ENCODE peak calls at places on chromosomes 7 and 10, in four cellular contexts. One of them, this sample, is unnamed.

GRCh38 chr10:123301077-123301875 is 147.1 kb downstream of the BUB3 start:
- DNase-seq in H9: no peak
- DNase-seq in uterus: no peak
- DNase-seq in psoas muscle: peak; percentile 28
- DNase-seq in this sample: peak; percentile 82

GRCh38 chr7:36037121-36037662 is 115.9 kb upstream of the EEPD1 start:
- DNase-seq in H9: no peak
- DNase-seq in uterus: peak; percentile 74
- DNase-seq in psoas muscle: peak; percentile 43
- DNase-seq in this sample: peak; percentile 79

GRCh38 chr7:144468990-144469732 is 65.7 kb upstream of the NOBOX start:
- DNase-seq in H9: no peak
- DNase-seq in uterus: no peak
- DNase-seq in psoas muscle: no peak
- DNase-seq in this sample: no peak

GRCh38 chr10:103605359-103606156 is 112.1 kb downstream of the NEURL1 start:
- DNase-seq in H9: peak; percentile 67
- DNase-seq in uterus: peak; percentile 78
- DNase-seq in psoas muscle: peak; percentile 55
- DNase-seq in this sample: peak; percentile 62

GRCh38 chr10:37436361-37436760 is 311.0 kb downstream of the ANKRD30A start:
- DNase-seq in H9: no peak
- DNase-seq in uterus: no peak
- DNase-seq in psoas muscle: no peak
- DNase-seq in this sample: no peak

GRCh38 chr7:15839415-15840100 is 153.1 kb upstream of the MEOX2 start:
- DNase-seq in H9: peak; percentile 75
- DNase-seq in uterus: peak; percentile 40
- DNase-seq in psoas muscle: peak; percentile 64
- DNase-seq in this sample: no peak

GRCh38 chr7:20797174-20798080 is 10.7 kb upstream of the SP8 start:
- DNase-seq in H9: no peak
- DNase-seq in uterus: no peak
- DNase-seq in psoas muscle: peak; percentile 21
- DNase-seq in this sample: no peak

GRCh38 chr10:4069491-4069890 is 284.5 kb upstream of the KLF6 start:
- DNase-seq in H9: no peak
- DNase-seq in uterus: no peak
- DNase-seq in psoas muscle: no peak
- DNase-seq in this sample: no peak

GRCh38 chr10:1396236-1396635 is 340.1 kb downstream of the WDR37 start:
- DNase-seq in H9: no peak
- DNase-seq in uterus: no peak
- DNase-seq in psoas muscle: no peak
- DNase-seq in this sample: no peak

GRCh38 chr7:47266799-47267198 is 315.1 kb downstream of the TNS3 start:
- DNase-seq in H9: no peak
- DNase-seq in uterus: no peak
- DNase-seq in psoas muscle: no peak
- DNase-seq in this sample: no peak

GRCh38 chr7:80467069-80467468 is 44.8 kb downstream of the GNAT3 start:
- DNase-seq in H9: no peak
- DNase-seq in uterus: no peak
- DNase-seq in psoas muscle: no peak
- DNase-seq in this sample: no peak

GRCh38 chr7:19560111-19560883 is 148.5 kb downstream of the POLR1F start:
- DNase-seq in H9: no peak
- DNase-seq in uterus: no peak
- DNase-seq in psoas muscle: no peak
- DNase-seq in this sample: peak; percentile 30

GRCh38 chr10:119412244-119412750 is 130.2 kb downstream of the RGS10 start:
- DNase-seq in H9: no peak
- DNase-seq in uterus: peak; percentile 84
- DNase-seq in psoas muscle: peak; percentile 76
- DNase-seq in this sample: no peak

GRCh38 chr7:127968547-127968946 is 62.7 kb downstream of the LRRC4 start:
- DNase-seq in H9: no peak
- DNase-seq in uterus: no peak
- DNase-seq in psoas muscle: no peak
- DNase-seq in this sample: no peak

GRCh38 chr7:89077992-89078391 is 282.5 kb upstream of the TEX47 start:
- DNase-seq in H9: no peak
- DNase-seq in uterus: no peak
- DNase-seq in psoas muscle: no peak
- DNase-seq in this sample: no peak

GRCh38 chr10:2938869-2939268 is 128.5 kb upstream of the PFKP start:
- DNase-seq in H9: no peak
- DNase-seq in uterus: no peak
- DNase-seq in psoas muscle: no peak
- DNase-seq in this sample: no peak

GRCh38 chr10:20004087-20004523 is 187.9 kb downstream of the PLXDC2 start:
- DNase-seq in H9: no peak
- DNase-seq in uterus: peak; percentile 31
- DNase-seq in psoas muscle: peak; percentile 56
- DNase-seq in this sample: no peak

GRCh38 chr7:152006336-152006735 is 19.1 kb upstream of the GALNT11 start:
- DNase-seq in H9: no peak
- DNase-seq in uterus: no peak
- DNase-seq in psoas muscle: no peak
- DNase-seq in this sample: no peak

GRCh38 chr7:134210976-134211663 is 84.0 kb downstream of the LRGUK start:
- DNase-seq in H9: no peak
- DNase-seq in uterus: no peak
- DNase-seq in psoas muscle: no peak
- DNase-seq in this sample: no peak

GRCh38 chr7:94040254-94040653 is 36.1 kb upstream of the BET1 start:
- DNase-seq in H9: no peak
- DNase-seq in uterus: no peak
- DNase-seq in psoas muscle: no peak
- DNase-seq in this sample: no peak

GRCh38 chr10:71088054-71088453 is 124.3 kb upstream of the UNC5B start:
- DNase-seq in H9: no peak
- DNase-seq in uterus: no peak
- DNase-seq in psoas muscle: no peak
- DNase-seq in this sample: no peak

GRCh38 chr10:47169631-47170030 is 130.4 kb upstream of the GDF10 start:
- DNase-seq in H9: no peak
- DNase-seq in uterus: no peak
- DNase-seq in psoas muscle: no peak
- DNase-seq in this sample: no peak

GRCh38 chr7:29239638-29240037 is 45.1 kb downstream of the CHN2 start:
- DNase-seq in H9: peak; percentile 56
- DNase-seq in uterus: no peak
- DNase-seq in psoas muscle: no peak
- DNase-seq in this sample: no peak

GRCh38 chr10:59177031-59177861 is 803 bp downstream of the PHYHIPL start:
- DNase-seq in H9: peak; percentile 68
- DNase-seq in uterus: no peak
- DNase-seq in psoas muscle: peak; percentile 8
- DNase-seq in this sample: peak; percentile 65

GRCh38 chr10:61153766-61154165 is 209.8 kb upstream of the RHOBTB1 start:
- DNase-seq in H9: no peak
- DNase-seq in uterus: no peak
- DNase-seq in psoas muscle: no peak
- DNase-seq in this sample: no peak

GRCh38 chr10:88499569-88500470 is 83.3 kb downstream of the RNLS start:
- DNase-seq in H9: no peak
- DNase-seq in uterus: peak; percentile 36
- DNase-seq in psoas muscle: no peak
- DNase-seq in this sample: peak; percentile 72

GRCh38 chr7:157817433-157817832 is 480.6 kb downstream of the DNAJB6 start:
- DNase-seq in H9: no peak
- DNase-seq in uterus: no peak
- DNase-seq in psoas muscle: no peak
- DNase-seq in this sample: no peak

GRCh38 chr7:47342646-47343045 is 239.3 kb downstream of the TNS3 start:
- DNase-seq in H9: no peak
- DNase-seq in uterus: no peak
- DNase-seq in psoas muscle: no peak
- DNase-seq in this sample: no peak

GRCh38 chr7:5420841-5421625 is 2.6 kb downstream of the TNRC18 start:
- DNase-seq in H9: no peak
- DNase-seq in uterus: no peak
- DNase-seq in psoas muscle: peak; percentile 37
- DNase-seq in this sample: no peak

GRCh38 chr10:131212763-131213325 is 98.7 kb downstream of the TCERG1L start:
- DNase-seq in H9: peak; percentile 10
- DNase-seq in uterus: peak; percentile 0
- DNase-seq in psoas muscle: no peak
- DNase-seq in this sample: no peak
- H3K27ac ChIP-seq in H9: no peak overlapping the region
- H3K27ac ChIP-seq in uterus: no peak overlapping the region
- H3K27ac ChIP-seq in psoas muscle: no peak overlapping the region
- H3K27ac ChIP-seq in this sample: no peak overlapping the region

GRCh38 chr10:29132821-29133156 is 156.1 kb upstream of the LYZL1 start:
- DNase-seq in H9: no peak
- DNase-seq in uterus: no peak
- DNase-seq in psoas muscle: no peak
- DNase-seq in this sample: no peak
- TF ChIP-seq CTCF in H9: no peak
- TF ChIP-seq CTCF in uterus: no peak
- TF ChIP-seq CTCF in psoas muscle: no peak
- TF ChIP-seq CTCF in this sample: no peak

GRCh38 chr10:107415446-107415845 is 250.9 kb upstream of the SORCS1 start:
- DNase-seq in H9: no peak
- DNase-seq in uterus: no peak
- DNase-seq in psoas muscle: no peak
- DNase-seq in this sample: no peak
- H3K27ac ChIP-seq in H9: no peak overlapping the region
- H3K27ac ChIP-seq in uterus: no peak overlapping the region
- H3K27ac ChIP-seq in psoas muscle: no peak overlapping the region
- H3K27ac ChIP-seq in this sample: no peak overlapping the region

DNA sequence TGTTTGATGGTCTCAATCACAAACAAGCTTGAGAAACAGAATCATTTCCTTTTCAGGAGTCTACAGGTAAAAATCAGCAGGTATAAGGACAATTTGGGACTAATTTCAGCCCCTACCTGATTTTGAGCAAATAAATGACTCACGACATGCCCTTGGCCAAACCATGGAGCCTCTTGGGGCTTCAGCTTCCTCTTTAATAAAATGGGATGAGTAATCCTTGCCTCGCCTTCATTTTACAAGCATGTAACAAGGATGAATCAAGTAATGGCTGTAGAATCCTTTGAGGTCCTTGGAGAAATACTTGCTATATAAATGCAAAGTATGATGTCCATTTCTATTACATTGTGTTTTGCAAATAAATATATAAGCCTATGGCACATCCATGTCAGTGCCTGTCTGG is 212.8 kb upstream of the PODXL start:
- DNase-seq in H9: no peak
- DNase-seq in uterus: no peak
- DNase-seq in psoas muscle: no peak
- DNase-seq in this sample: peak; percentile 44
- TF ChIP-seq CTCF in H9: no peak
- TF ChIP-seq CTCF in uterus: no peak
- TF ChIP-seq CTCF in psoas muscle: no peak
- TF ChIP-seq CTCF in this sample: no peak

DNA sequence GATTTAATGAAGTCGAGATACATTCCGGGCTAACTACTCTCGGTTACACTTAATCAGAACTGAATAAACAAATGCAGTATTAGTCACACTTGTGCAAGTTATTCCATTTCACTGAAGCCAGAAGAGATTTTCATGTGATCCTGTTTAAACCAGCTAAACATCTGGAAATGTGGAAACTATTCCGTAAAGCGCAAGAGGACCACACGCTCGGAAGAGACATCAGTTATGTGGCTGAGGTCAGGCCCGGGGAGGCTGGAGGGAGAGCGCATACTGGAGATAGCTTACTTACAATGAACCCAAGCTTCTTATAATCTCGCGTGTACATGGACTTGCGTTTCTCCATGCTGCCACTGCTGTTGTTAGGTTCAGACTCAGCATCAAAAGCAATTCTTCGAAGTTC is 237.6 kb downstream of the ELMO1 start:
- DNase-seq in H9: no peak
- DNase-seq in uterus: peak; percentile 57
- DNase-seq in psoas muscle: peak; percentile 56
- DNase-seq in this sample: no peak
- H3K27ac ChIP-seq in H9: no peak overlapping the region
- H3K27ac ChIP-seq in uterus: peak overlapping the region; percentile 31
- H3K27ac ChIP-seq in psoas muscle: peak overlapping the region; percentile 51
- H3K27ac ChIP-seq in this sample: no peak overlapping the region

GRCh38 chr10:133523631-133524203 is 3.4 kb upstream of the CYP2E1 start:
- DNase-seq in H9: no peak
- DNase-seq in uterus: no peak
- DNase-seq in psoas muscle: no peak
- DNase-seq in this sample: peak; percentile 82
- TF ChIP-seq CTCF in H9: no peak
- TF ChIP-seq CTCF in uterus: no peak
- TF ChIP-seq CTCF in psoas muscle: no peak
- TF ChIP-seq CTCF in this sample: no peak

DNA sequence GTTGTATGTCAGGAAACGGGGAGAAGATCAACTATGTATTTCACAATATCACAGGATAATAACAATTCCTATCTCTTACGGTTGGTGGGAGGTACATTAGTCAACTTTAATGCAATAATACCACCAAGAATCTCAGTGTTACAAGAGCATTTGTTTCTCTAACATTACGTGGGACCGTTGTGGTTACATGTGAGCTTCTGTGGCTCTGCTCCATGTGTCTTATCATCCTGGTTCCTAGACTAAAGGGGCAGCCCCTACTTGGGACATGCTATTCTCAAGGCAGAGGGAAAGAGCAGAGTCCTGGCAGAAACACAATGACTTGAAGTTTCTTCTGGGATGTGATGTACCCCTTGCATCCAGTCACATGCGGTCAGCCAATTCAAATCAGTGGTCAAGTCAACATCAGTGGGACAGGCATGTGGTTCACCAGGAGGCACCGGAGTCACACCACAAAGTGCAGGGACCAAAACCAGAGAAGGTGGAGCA is 2.5 kb upstream of the ZNF22 start:
- DNase-seq in H9: no peak
- DNase-seq in uterus: peak; percentile 78
- DNase-seq in psoas muscle: no peak
- DNase-seq in this sample: no peak
- H3K27ac ChIP-seq in H9: no peak overlapping the region
- H3K27ac ChIP-seq in uterus: peak overlapping the region; percentile 94
- H3K27ac ChIP-seq in psoas muscle: no peak overlapping the region
- H3K27ac ChIP-seq in this sample: no peak overlapping the region